ENCODE peak calls at places on chromosomes 6 and 20, in eight cellular contexts. O, Y, D, X, Z, B, G and I are unnamed samples.

GRCh38 chr6:52102330-52102932 is 15.0 kb upstream of the PKHD1 start:
- DNase-seq in O (no peak), Y (no peak), D (no peak), X (no peak), Z (no peak), B (no peak), G (no peak), I (no peak)

GRCh38 chr20:61437280-61438206 is 185.5 kb downstream of the CDH4 start:
- DNase-seq in O (no peak), Y (no peak), D (peak; percentile 36), X (no peak), Z (no peak), B (no peak), G (no peak), I (no peak)

GRCh38 chr20:36098364-36098763 is 56.2 kb upstream of the EPB41L1 start:
- DNase-seq in O (peak; percentile 46), Y (no peak), D (no peak), X (no peak), Z (no peak), B (peak; percentile 66), G (peak; percentile 74), I (peak; percentile 57)

GRCh38 chr6:73032586-73032985 is 192.7 kb downstream of the KHDC1L start:
- DNase-seq in O (no peak), Y (no peak), D (no peak), X (no peak), Z (no peak), B (no peak), G (no peak), I (no peak)

GRCh38 chr20:11585752-11586352 is 331.8 kb upstream of the BTBD3 start:
- DNase-seq in O (no peak), Y (no peak), D (peak; percentile 12), X (no peak), Z (peak; percentile 25), B (no peak), G (no peak), I (no peak)

GRCh38 chr20:46751856-46752255 is 42.4 kb downstream of the SLC2A10 start:
- DNase-seq in O (no peak), Y (no peak), D (no peak), X (no peak), Z (no peak), B (no peak), G (no peak), I (no peak)

GRCh38 chr20:49386848-49387605 is 95.4 kb downstream of the KCNB1 start:
- DNase-seq in O (no peak), Y (no peak), D (no peak), X (no peak), Z (peak; percentile 93), B (no peak), G (no peak), I (no peak)

GRCh38 chr20:11712611-11713160 is 205.0 kb upstream of the BTBD3 start:
- DNase-seq in O (no peak), Y (no peak), D (no peak), X (no peak), Z (no peak), B (no peak), G (no peak), I (no peak)

GRCh38 chr20:50373674-50374286 is 136.4 kb upstream of the PTPN1 start:
- DNase-seq in O (no peak), Y (no peak), D (no peak), X (no peak), Z (no peak), B (no peak), G (no peak), I (no peak)

GRCh38 chr6:156009656-156010055 is 554.0 kb upstream of the NOX3 start:
- DNase-seq in O (no peak), Y (no peak), D (no peak), X (no peak), Z (no peak), B (no peak), G (no peak), I (no peak)

GRCh38 chr6:90716345-90716744 is 129.5 kb upstream of the MAP3K7 start:
- DNase-seq in O (no peak), Y (no peak), D (no peak), X (no peak), Z (no peak), B (no peak), G (no peak), I (no peak)

GRCh38 chr20:64037498-64038213 is 1.7 kb downstream of the C20orf204 start:
- DNase-seq in O (no peak), Y (no peak), D (no peak), X (no peak), Z (peak; percentile 42), B (no peak), G (no peak), I (no peak)

GRCh38 chr6:110049696-110050465 is 71.8 kb downstream of the GPR6 start:
- DNase-seq in O (no peak), Y (no peak), D (no peak), X (no peak), Z (no peak), B (no peak), G (no peak), I (no peak)

GRCh38 chr6:43088654-43089056 is 12.5 kb downstream of the PTK7 start:
- DNase-seq in O (no peak), Y (no peak), D (no peak), X (no peak), Z (no peak), B (peak; percentile 46), G (no peak), I (no peak)

GRCh38 chr6:32622545-32623401 is 14.4 kb upstream of the HLA-DQA1 start:
- DNase-seq in O (peak; percentile 63), Y (peak; percentile 87), D (peak; percentile 32), X (peak; percentile 49), Z (no peak), B (no peak), G (peak; percentile 89), I (no peak)

GRCh38 chr20:46698788-46699187 is 9.5 kb upstream of the TP53RK start:
- DNase-seq in O (no peak), Y (no peak), D (no peak), X (no peak), Z (no peak), B (no peak), G (no peak), I (no peak)

GRCh38 chr6:158635427-158636073 is 9.0 kb downstream of the DYNLT1 start:
- DNase-seq in O (no peak), Y (no peak), D (no peak), X (no peak), Z (no peak), B (no peak), G (no peak), I (no peak)

GRCh38 chr6:112683926-112684325 is 336.8 kb downstream of the RFPL4B start:
- DNase-seq in O (no peak), Y (no peak), D (peak; percentile 71), X (no peak), Z (no peak), B (no peak), G (no peak), I (no peak)

GRCh38 chr6:109055771-109056235 is 38.8 kb downstream of the SESN1 start:
- DNase-seq in O (no peak), Y (no peak), D (peak; percentile 32), X (no peak), Z (no peak), B (no peak), G (no peak), I (no peak)

GRCh38 chr6:13953061-13953705 is 28.4 kb downstream of the RNF182 start:
- DNase-seq in O (no peak), Y (no peak), D (peak; percentile 45), X (no peak), Z (no peak), B (no peak), G (no peak), I (no peak)

GRCh38 chr20:15446373-15446772 is 1109.0 kb upstream of the FLRT3 start:
- DNase-seq in O (peak; percentile 3), Y (no peak), D (peak; percentile 5), X (no peak), Z (peak; percentile 34), B (no peak), G (no peak), I (no peak)

GRCh38 chr20:3543901-3544507 is 73.2 kb downstream of the ATRN start:
- DNase-seq in O (no peak), Y (no peak), D (no peak), X (no peak), Z (no peak), B (no peak), G (no peak), I (no peak)

GRCh38 chr6:137983269-137983668 is 116.2 kb downstream of the TNFAIP3 start:
- DNase-seq in O (no peak), Y (no peak), D (no peak), X (no peak), Z (no peak), B (no peak), G (no peak), I (no peak)

GRCh38 chr6:148140772-148141557 is 201.7 kb upstream of the SASH1 start:
- DNase-seq in O (no peak), Y (no peak), D (no peak), X (no peak), Z (no peak), B (no peak), G (no peak), I (no peak)

GRCh38 chr20:62339647-62340062 is 27.5 kb downstream of the LAMA5 start:
- DNase-seq in O (no peak), Y (no peak), D (no peak), X (no peak), Z (no peak), B (no peak), G (peak; percentile 83), I (no peak)